ENCODE peak calls at places on chromosomes 12 and 14, in four cellular contexts. G is iPS DF 6.9; U is stimulated activated CD8-positive, alpha-beta memory T cell treated with anti-CD3 and anti-CD28 coated beads, Interleukin-12 subunit alpha, Interleukin-12 subunit beta, amount 100 ng/mL, for 4 hours; T is erythroblast. Z is an unnamed sample.

GRCh38 chr12:44616385-44616784 is 259.7 kb downstream of the NELL2 start:
- DNase-seq in G (no peak), U (no peak), T (no peak), Z (no peak)

GRCh38 chr14:72040528-72040927 is 108.3 kb downstream of the RGS6 start:
- DNase-seq in U (no peak), G (no peak), T (no peak), Z (no peak)

GRCh38 chr12:49922349-49923034 is 18.8 kb upstream of the FAIM2 start:
- DNase-seq in G (no peak), T (no peak), U (no peak), Z (no peak)

GRCh38 chr14:26707234-26707633 is 109.4 kb upstream of the NOVA1 start:
- DNase-seq in G (no peak), T (no peak), U (no peak), Z (no peak)

GRCh38 chr12:51926718-51927117 is 19.4 kb downstream of the ACVRL1 start:
- DNase-seq in U (no peak), G (no peak), T (peak), Z (no peak)

GRCh38 chr12:27951898-27952297 is 20.6 kb downstream of the PTHLH start:
- DNase-seq in U (no peak), G (no peak), T (no peak), Z (no peak)

GRCh38 chr14:75800792-75801191 is 139.7 kb downstream of the TTLL5 start:
- DNase-seq in G (peak), T (no peak), U (no peak), Z (no peak)

GRCh38 chr14:86462193-86462592 is 932.2 kb downstream of the FLRT2 start:
- DNase-seq in G (peak), T (peak), U (no peak), Z (no peak)

GRCh38 chr14:79136437-79137430 is 966.6 kb downstream of the NRXN3 start:
- DNase-seq in G (no peak), U (no peak), T (no peak), Z (no peak)

GRCh38 chr12:49482095-49483051 is 56.5 kb upstream of the KCNH3 start:
- DNase-seq in T (no peak), G (no peak), U (no peak), Z (no peak)

GRCh38 chr12:118436002-118436724 is 59.8 kb downstream of the SUDS3 start:
- DNase-seq in G (peak), U (no peak), T (peak), Z (no peak)

Z was measured in H1.